ENCODE peak calls at places on chromosomes 6 and 20, in eight cellular contexts. A is ovary, F is psoas muscle, H is ascending aorta, X is testis, I is cardiac muscle cell, Y is pancreas, J is GM23338. M is an unnamed sample.

GRCh38 chr20:62928246-62928939 is 2.1 kb upstream of the DIDO1 start:
- DNase-seq in A (no peak), F (no peak), H (no peak), X (no peak), I (no peak), Y (no peak), J (peak; percentile 86), M (no peak)

GRCh38 chr6:16868968-16869367 is 107.7 kb upstream of the ATXN1 start:
- DNase-seq in A (no peak), F (no peak), H (no peak), X (no peak), I (no peak), Y (no peak), J (no peak), M (no peak)

GRCh38 chr6:109705258-109705657 is 14.2 kb downstream of the FIG4 start:
- DNase-seq in A (peak; percentile 85), F (peak; percentile 83), H (peak; percentile 86), X (peak; percentile 91), I (peak; percentile 90), Y (peak; percentile 68), J (peak; percentile 94), M (peak; percentile 74)

GRCh38 chr20:45325367-45325766 is 17.3 kb upstream of the MATN4 start:
- DNase-seq in A (no peak), F (peak; percentile 55), H (no peak), X (no peak), I (no peak), Y (no peak), J (no peak), M (no peak)

GRCh38 chr20:32339116-32339515 is 19.0 kb upstream of the ASXL1 start:
- DNase-seq in A (no peak), F (no peak), H (no peak), X (no peak), I (no peak), Y (no peak), J (no peak), M (no peak)

GRCh38 chr20:64098471-64099013 is 8.8 kb downstream of the NPBWR2 start:
- DNase-seq in A (no peak), F (no peak), H (no peak), X (no peak), I (no peak), Y (no peak), J (no peak), M (no peak)

GRCh38 chr20:63734111-63734945 is 2.1 kb upstream of the LIME1 start:
- DNase-seq in A (no peak), F (no peak), H (no peak), X (no peak), I (no peak), Y (no peak), J (no peak), M (no peak)

GRCh38 chr6:105603779-105604592 is 201.1 kb upstream of the PREP start:
- DNase-seq in A (no peak), F (no peak), H (no peak), X (peak; percentile 33), I (no peak), Y (no peak), J (no peak), M (no peak)

GRCh38 chr6:130836071-130836670 is 9.0 kb downstream of the SMLR1 start:
- DNase-seq in A (no peak), F (no peak), H (no peak), X (no peak), I (no peak), Y (no peak), J (no peak), M (no peak)

GRCh38 chr6:154937306-154938244 is 57.5 kb upstream of the TIAM2 start:
- DNase-seq in A (no peak), F (no peak), H (no peak), X (no peak), I (no peak), Y (no peak), J (peak; percentile 50), M (peak; percentile 27)

GRCh38 chr6:4640139-4640538 is 136.1 kb upstream of the CDYL start:
- DNase-seq in A (no peak), F (no peak), H (no peak), X (no peak), I (no peak), Y (no peak), J (no peak), M (peak; percentile 27)

GRCh38 chr20:17661121-17661744 is 20.8 kb downstream of the RRBP1 start:
- DNase-seq in A (no peak), F (no peak), H (no peak), X (no peak), I (no peak), Y (peak; percentile 3), J (no peak), M (no peak)

GRCh38 chr6:27871919-27872633 is 40.1 kb downstream of the OR2B2 start:
- DNase-seq in A (no peak), F (no peak), H (peak; percentile 88), X (peak; percentile 83), I (peak; percentile 86), Y (peak; percentile 62), J (peak; percentile 93), M (peak; percentile 96)

GRCh38 chr6:17905611-17906592 is 81.5 kb downstream of the KIF13A start:
- DNase-seq in A (no peak), F (no peak), H (no peak), X (no peak), I (no peak), Y (no peak), J (no peak), M (no peak)

GRCh38 chr6:17907467-17908229 is 79.8 kb downstream of the KIF13A start:
- DNase-seq in A (no peak), F (peak; percentile 90), H (peak; percentile 91), X (peak; percentile 29), I (no peak), Y (no peak), J (no peak), M (peak; percentile 95)

GRCh38 chr6:17908831-17909230 is 78.6 kb downstream of the KIF13A start:
- DNase-seq in A (no peak), F (no peak), H (no peak), X (no peak), I (no peak), Y (no peak), J (no peak), M (no peak)

GRCh38 chr6:17912521-17912920 is 74.9 kb downstream of the KIF13A start:
- DNase-seq in A (no peak), F (no peak), H (no peak), X (no peak), I (no peak), Y (no peak), J (no peak), M (no peak)

DNA sequence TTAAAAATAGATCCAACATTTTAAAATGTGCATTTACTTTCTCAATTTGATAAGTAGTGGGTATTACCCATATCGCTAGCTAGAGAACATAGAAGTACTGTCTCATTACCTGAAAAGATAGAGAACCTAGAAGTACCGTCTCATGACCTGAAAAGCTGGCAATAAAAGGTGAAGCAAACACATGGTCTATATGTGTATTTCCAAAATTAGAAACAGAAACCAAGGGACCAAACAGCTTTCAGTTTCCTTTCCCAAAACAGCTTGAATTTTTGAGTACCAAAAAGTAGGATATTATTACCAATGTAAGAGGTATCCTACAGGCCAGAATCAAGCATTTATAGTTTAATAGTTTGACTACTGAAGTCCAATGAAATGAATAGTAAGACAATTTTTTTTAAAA is 77.3 kb downstream of the KIF13A start:
- DNase-seq in A (no peak), F (no peak), H (no peak), X (no peak), I (no peak), Y (no peak), J (no peak), M (no peak)
- H3K27ac ChIP-seq in A (no peak overlapping the region), F (peak overlapping the region; percentile 91), H (no peak overlapping the region), X (no peak overlapping the region), I (no peak overlapping the region), Y (no peak overlapping the region), J (no peak overlapping the region), M (no peak overlapping the region)

GRCh38 chr6:45421700-45422540 is 44.2 kb upstream of the SUPT3H start:
- DNase-seq in A (peak; percentile 69), F (peak; percentile 79), H (peak; percentile 75), X (peak; percentile 45), I (peak; percentile 62), Y (peak; percentile 18), J (peak; percentile 57), M (no peak)
- TF ChIP-seq CTCF in A (no peak), F (no peak), H (no peak), X (no peak), I (peak; percentile 46), Y (no peak), J (no peak), M (peak; percentile 55)

GRCh38 chr6:162726997-162727346 is 594 bp downstream of the PRKN start:
- DNase-seq in A (no peak), F (no peak), H (no peak), X (peak; percentile 25), I (peak; percentile 22), Y (no peak), J (no peak), M (no peak)
- H3K27ac ChIP-seq in A (peak overlapping the region; percentile 88), F (peak overlapping the region; percentile 93), H (peak overlapping the region; percentile 77), X (peak overlapping the region; percentile 90), I (peak overlapping the region; percentile 63), Y (peak overlapping the region; percentile 96), J (no peak overlapping the region), M (no peak overlapping the region)

GRCh38 chr20:40251284-40251932 is 437.6 kb downstream of the MAFB start:
- DNase-seq in A (no peak), F (no peak), H (no peak), X (peak; percentile 71), I (peak; percentile 19), Y (no peak), J (peak; percentile 90), M (no peak)
- TF ChIP-seq CTCF in A (no peak), F (peak; percentile 40), H (no peak), X (no peak), I (peak; percentile 52), Y (no peak), J (peak; percentile 84), M (peak; percentile 58)

GRCh38 chr6:15505463-15505918 is 157.3 kb downstream of the DTNBP1 start:
- DNase-seq in A (no peak), F (peak; percentile 75), H (no peak), X (no peak), I (no peak), Y (no peak), J (no peak), M (no peak)
- H3K27ac ChIP-seq in A (peak overlapping the region; percentile 58), F (peak overlapping the region; percentile 78), H (peak overlapping the region; percentile 33), X (peak overlapping the region; percentile 71), I (no peak overlapping the region), Y (peak overlapping the region; percentile 7), J (peak overlapping the region; percentile 79), M (peak overlapping the region; percentile 80)

M was measured in AG04450.